ENCODE peak calls at places on chromosomes 4 and X, in nine cellular contexts. One of them, this sample, is unnamed.

GRCh38 chr4:40546506-40546905 is 83.2 kb downstream of the RBM47 start:
- DNase-seq in astrocyte of the hippocampus: no peak
- DNase-seq in fibroblast of the aortic adventitia: no peak
- DNase-seq in NCI-H345: no peak
- DNase-seq in Calu3: no peak
- DNase-seq in stimulated activated CD8-positive, alpha-beta memory T cell treated with anti-CD3 and anti-CD28 coated beads, Interleukin-7, amount 100 ng/mL, for 48 hours: no peak
- DNase-seq in H54: no peak
- DNase-seq in GM12878: no peak
- DNase-seq in amygdala: no peak
- DNase-seq in this sample: peak

GRCh38 chrX:154140206-154140605 is 3.8 kb upstream of the OPN1LW start:
- DNase-seq in stimulated activated CD8-positive, alpha-beta memory T cell treated with anti-CD3 and anti-CD28 coated beads, Interleukin-7, amount 100 ng/mL, for 48 hours: no peak
- DNase-seq in NCI-H345: no peak
- DNase-seq in fibroblast of the aortic adventitia: no peak
- DNase-seq in H54: no peak
- DNase-seq in Calu3: no peak
- DNase-seq in GM12878: no peak
- DNase-seq in astrocyte of the hippocampus: no peak
- DNase-seq in amygdala: no peak
- DNase-seq in this sample: no peak

GRCh38 chr4:8123865-8124264 is 34.7 kb downstream of the ABLIM2 start:
- DNase-seq in GM12878: no peak
- DNase-seq in H54: no peak
- DNase-seq in stimulated activated CD8-positive, alpha-beta memory T cell treated with anti-CD3 and anti-CD28 coated beads, Interleukin-7, amount 100 ng/mL, for 48 hours: no peak
- DNase-seq in Calu3: no peak
- DNase-seq in astrocyte of the hippocampus: no peak
- DNase-seq in NCI-H345: no peak
- DNase-seq in fibroblast of the aortic adventitia: no peak
- DNase-seq in amygdala: no peak
- DNase-seq in this sample: no peak

GRCh38 chr4:26346203-26346620 is 25.4 kb downstream of the RBPJ start:
- DNase-seq in Calu3: no peak
- DNase-seq in astrocyte of the hippocampus: no peak
- DNase-seq in GM12878: no peak
- DNase-seq in amygdala: no peak
- DNase-seq in NCI-H345: no peak
- DNase-seq in stimulated activated CD8-positive, alpha-beta memory T cell treated with anti-CD3 and anti-CD28 coated beads, Interleukin-7, amount 100 ng/mL, for 48 hours: no peak
- DNase-seq in H54: no peak
- DNase-seq in fibroblast of the aortic adventitia: peak
- DNase-seq in this sample: peak

GRCh38 chrX:46792826-46793195 is 33.9 kb upstream of the SLC9A7 start:
- DNase-seq in astrocyte of the hippocampus: no peak
- DNase-seq in fibroblast of the aortic adventitia: no peak
- DNase-seq in stimulated activated CD8-positive, alpha-beta memory T cell treated with anti-CD3 and anti-CD28 coated beads, Interleukin-7, amount 100 ng/mL, for 48 hours: no peak
- DNase-seq in Calu3: no peak
- DNase-seq in GM12878: no peak
- DNase-seq in amygdala: no peak
- DNase-seq in NCI-H345: no peak
- DNase-seq in H54: no peak
- DNase-seq in this sample: no peak

GRCh38 chr4:137980641-137981040 is 261.5 kb downstream of the SLC7A11 start:
- DNase-seq in NCI-H345: no peak
- DNase-seq in amygdala: no peak
- DNase-seq in stimulated activated CD8-positive, alpha-beta memory T cell treated with anti-CD3 and anti-CD28 coated beads, Interleukin-7, amount 100 ng/mL, for 48 hours: no peak
- DNase-seq in Calu3: no peak
- DNase-seq in fibroblast of the aortic adventitia: no peak
- DNase-seq in GM12878: no peak
- DNase-seq in astrocyte of the hippocampus: no peak
- DNase-seq in H54: no peak
- DNase-seq in this sample: no peak

GRCh38 chrX:134026732-134027311 is 41.4 kb upstream of the GPC3 start:
- DNase-seq in NCI-H345: peak
- DNase-seq in astrocyte of the hippocampus: peak
- DNase-seq in H54: peak
- DNase-seq in stimulated activated CD8-positive, alpha-beta memory T cell treated with anti-CD3 and anti-CD28 coated beads, Interleukin-7, amount 100 ng/mL, for 48 hours: no peak
- DNase-seq in Calu3: peak
- DNase-seq in fibroblast of the aortic adventitia: peak
- DNase-seq in amygdala: no peak
- DNase-seq in GM12878: no peak
- DNase-seq in this sample: no peak

GRCh38 chr4:186845137-186845842 is 121.6 kb upstream of the FAT1 start:
- DNase-seq in NCI-H345: no peak
- DNase-seq in amygdala: no peak
- DNase-seq in fibroblast of the aortic adventitia: peak
- DNase-seq in astrocyte of the hippocampus: peak
- DNase-seq in H54: no peak
- DNase-seq in GM12878: no peak
- DNase-seq in Calu3: peak
- DNase-seq in stimulated activated CD8-positive, alpha-beta memory T cell treated with anti-CD3 and anti-CD28 coated beads, Interleukin-7, amount 100 ng/mL, for 48 hours: no peak
- DNase-seq in this sample: no peak

GRCh38 chr4:40626183-40626990 is 3.3 kb downstream of the RBM47 start:
- DNase-seq in NCI-H345: no peak
- DNase-seq in amygdala: no peak
- DNase-seq in fibroblast of the aortic adventitia: no peak
- DNase-seq in stimulated activated CD8-positive, alpha-beta memory T cell treated with anti-CD3 and anti-CD28 coated beads, Interleukin-7, amount 100 ng/mL, for 48 hours: no peak
- DNase-seq in astrocyte of the hippocampus: peak
- DNase-seq in Calu3: no peak
- DNase-seq in GM12878: no peak
- DNase-seq in H54: no peak
- DNase-seq in this sample: no peak

GRCh38 chrX:71128915-71129765 is 10.7 kb downstream of the MED12 start:
- DNase-seq in amygdala: peak
- DNase-seq in NCI-H345: peak
- DNase-seq in Calu3: peak
- DNase-seq in stimulated activated CD8-positive, alpha-beta memory T cell treated with anti-CD3 and anti-CD28 coated beads, Interleukin-7, amount 100 ng/mL, for 48 hours: peak
- DNase-seq in GM12878: no peak
- DNase-seq in H54: no peak
- DNase-seq in fibroblast of the aortic adventitia: peak
- DNase-seq in astrocyte of the hippocampus: peak
- DNase-seq in this sample: peak

GRCh38 chrX:40646489-40647306 is 663 bp downstream of the CXorf38 start:
- DNase-seq in NCI-H345: no peak
- DNase-seq in Calu3: peak
- DNase-seq in stimulated activated CD8-positive, alpha-beta memory T cell treated with anti-CD3 and anti-CD28 coated beads, Interleukin-7, amount 100 ng/mL, for 48 hours: no peak
- DNase-seq in H54: no peak
- DNase-seq in amygdala: no peak
- DNase-seq in astrocyte of the hippocampus: peak
- DNase-seq in GM12878: no peak
- DNase-seq in fibroblast of the aortic adventitia: peak
- DNase-seq in this sample: no peak

GRCh38 chr4:145815027-145815612 is 123.5 kb downstream of the ZNF827 start:
- DNase-seq in NCI-H345: no peak
- DNase-seq in Calu3: no peak
- DNase-seq in fibroblast of the aortic adventitia: no peak
- DNase-seq in astrocyte of the hippocampus: no peak
- DNase-seq in GM12878: no peak
- DNase-seq in stimulated activated CD8-positive, alpha-beta memory T cell treated with anti-CD3 and anti-CD28 coated beads, Interleukin-7, amount 100 ng/mL, for 48 hours: peak
- DNase-seq in amygdala: no peak
- DNase-seq in H54: no peak
- DNase-seq in this sample: no peak

GRCh38 chr4:153573881-153574807 is 108.0 kb downstream of the TMEM131L start:
- DNase-seq in amygdala: peak
- DNase-seq in fibroblast of the aortic adventitia: peak
- DNase-seq in NCI-H345: no peak
- DNase-seq in astrocyte of the hippocampus: peak
- DNase-seq in stimulated activated CD8-positive, alpha-beta memory T cell treated with anti-CD3 and anti-CD28 coated beads, Interleukin-7, amount 100 ng/mL, for 48 hours: peak
- DNase-seq in Calu3: peak
- DNase-seq in H54: peak
- DNase-seq in GM12878: no peak
- DNase-seq in this sample: peak

This sample was measured in LNCaP clone FGC.